ENCODE peak calls at places on chromosomes 16 and 17, in six cellular contexts. H is HL-60, A is astrocyte of the spinal cord, Z is thoracic aorta, S is RWPE2, T is GM23338. F is an unnamed sample.

GRCh38 chr16:89374393-89374948 is 115.9 kb downstream of the ANKRD11 start:
- DNase-seq in H (no peak), A (peak; percentile 61), Z (no peak), S (no peak), T (peak; percentile 79), F (no peak)

GRCh38 chr17:8846768-8847211 is 20.7 kb downstream of the PIK3R6 start:
- DNase-seq in H (peak; percentile 27), A (peak; percentile 15), Z (no peak), S (no peak), T (peak; percentile 82), F (peak; percentile 68)

GRCh38 chr16:17228048-17228707 is 242.6 kb downstream of the XYLT1 start:
- DNase-seq in H (no peak), A (no peak), Z (no peak), S (no peak), T (no peak), F (no peak)

GRCh38 chr16:2386990-2387389 is 42.3 kb upstream of the CCNF start:
- DNase-seq in H (no peak), A (no peak), Z (no peak), S (no peak), T (peak; percentile 90), F (no peak)

GRCh38 chr17:19812407-19812806 is 55.3 kb downstream of the ULK2 start:
- DNase-seq in H (no peak), A (no peak), Z (no peak), S (no peak), T (peak; percentile 15), F (peak; percentile 5)

GRCh38 chr17:40015005-40015997 is at the start of gene CSF3:
- DNase-seq in H (no peak), A (no peak), Z (no peak), S (no peak), T (no peak), F (peak; percentile 37)

GRCh38 chr16:1614226-1615102 is 2.3 kb downstream of the CRAMP1 start:
- DNase-seq in H (no peak), A (peak; percentile 37), Z (no peak), S (no peak), T (peak; percentile 65), F (peak; percentile 22)

GRCh38 chr17:57309479-57309878 is 53.2 kb downstream of the MSI2 start:
- DNase-seq in H (no peak), A (no peak), Z (no peak), S (no peak), T (no peak), F (no peak)

GRCh38 chr17:72336026-72336803 is 215.4 kb downstream of the SOX9 start:
- DNase-seq in H (no peak), A (peak; percentile 60), Z (no peak), S (no peak), T (peak; percentile 49), F (no peak)

GRCh38 chr17:44222112-44222869 is 2.8 kb upstream of the UBTF start:
- DNase-seq in H (no peak), A (peak; percentile 73), Z (no peak), S (peak; percentile 85), T (peak; percentile 86), F (peak; percentile 87)

GRCh38 chr17:75720656-75721462 is at the start of gene ITGB4:
- DNase-seq in H (peak; percentile 35), A (no peak), Z (no peak), S (peak; percentile 98), T (peak; percentile 93), F (no peak)

GRCh38 chr16:84243732-84244131 is 3.9 kb upstream of the KCNG4 start:
- DNase-seq in H (no peak), A (no peak), Z (no peak), S (no peak), T (no peak), F (no peak)

GRCh38 chr16:88264641-88265285 is 118.0 kb upstream of the ZNF469 start:
- DNase-seq in H (peak; percentile 40), A (peak; percentile 91), Z (peak; percentile 94), S (peak; percentile 99), T (peak; percentile 62), F (peak; percentile 91)

GRCh38 chr16:87713469-87714229 is 52.1 kb downstream of the KLHDC4 start:
- DNase-seq in H (no peak), A (no peak), Z (no peak), S (no peak), T (no peak), F (no peak)

GRCh38 chr17:27379863-27380533 is 76.2 kb upstream of the KSR1 start:
- DNase-seq in H (no peak), A (peak; percentile 64), Z (no peak), S (no peak), T (peak; percentile 18), F (peak; percentile 55)

GRCh38 chr16:609316-609715 is 19.4 kb downstream of the RAB40C start:
- DNase-seq in H (no peak), A (no peak), Z (no peak), S (no peak), T (no peak), F (no peak)

GRCh38 chr16:67959520-67959919 is 8.9 kb downstream of the SLC12A4 start:
- DNase-seq in H (no peak), A (no peak), Z (no peak), S (no peak), T (no peak), F (peak; percentile 77)

GRCh38 chr17:28777178-28777577 is 33.4 kb downstream of the TRAF4 start:
- DNase-seq in H (no peak), A (no peak), Z (no peak), S (no peak), T (no peak), F (no peak)

GRCh38 chr16:22012241-22012640 is 4.3 kb downstream of the MOSMO start:
- DNase-seq in H (no peak), A (no peak), Z (no peak), S (no peak), T (no peak), F (no peak)

GRCh38 chr16:68065716-68066305 is 19.4 kb upstream of the NFATC3 start:
- DNase-seq in H (no peak), A (peak; percentile 82), Z (no peak), S (no peak), T (no peak), F (peak; percentile 97)

GRCh38 chr17:82483836-82484235 is 25.3 kb downstream of the NARF start:
- DNase-seq in H (no peak), A (no peak), Z (no peak), S (no peak), T (no peak), F (no peak)

GRCh38 chr16:78789556-78789955 is 690.1 kb downstream of the WWOX start:
- DNase-seq in H (no peak), A (no peak), Z (no peak), S (no peak), T (no peak), F (no peak)

GRCh38 chr17:50141026-50141749 is 9.3 kb downstream of the PPP1R9B start:
- DNase-seq in H (no peak), A (no peak), Z (no peak), S (no peak), T (no peak), F (no peak)

GRCh38 chr16:25633549-25633948 is 58.2 kb upstream of the HS3ST4 start:
- DNase-seq in H (no peak), A (no peak), Z (no peak), S (no peak), T (no peak), F (no peak)

GRCh38 chr17:40879026-40879425 is 6.0 kb downstream of the KRT20 start:
- DNase-seq in H (no peak), A (no peak), Z (no peak), S (no peak), T (no peak), F (no peak)

GRCh38 chr17:57481901-57482300 is 225.6 kb downstream of the MSI2 start:
- DNase-seq in H (no peak), A (peak; percentile 98), Z (no peak), S (no peak), T (no peak), F (peak; percentile 100)

GRCh38 chr17:65290616-65291015 is 153.4 kb downstream of the RGS9 start:
- DNase-seq in H (no peak), A (no peak), Z (no peak), S (no peak), T (no peak), F (peak; percentile 21)

GRCh38 chr17:68182940-68183551 is 64.8 kb upstream of the AMZ2 start:
- DNase-seq in H (no peak), A (no peak), Z (no peak), S (no peak), T (peak; percentile 54), F (no peak)

GRCh38 chr17:52517176-52517575 is 358.7 kb upstream of the CA10 start:
- DNase-seq in H (no peak), A (no peak), Z (no peak), S (no peak), T (no peak), F (no peak)

GRCh38 chr17:52515927-52516326 is 357.4 kb upstream of the CA10 start:
- DNase-seq in H (no peak), A (no peak), Z (no peak), S (no peak), T (no peak), F (no peak)
- TF ChIP-seq CTCF in H (no peak), A (no peak), Z (no peak), S (no peak), T (no peak), F (no peak)

DNA sequence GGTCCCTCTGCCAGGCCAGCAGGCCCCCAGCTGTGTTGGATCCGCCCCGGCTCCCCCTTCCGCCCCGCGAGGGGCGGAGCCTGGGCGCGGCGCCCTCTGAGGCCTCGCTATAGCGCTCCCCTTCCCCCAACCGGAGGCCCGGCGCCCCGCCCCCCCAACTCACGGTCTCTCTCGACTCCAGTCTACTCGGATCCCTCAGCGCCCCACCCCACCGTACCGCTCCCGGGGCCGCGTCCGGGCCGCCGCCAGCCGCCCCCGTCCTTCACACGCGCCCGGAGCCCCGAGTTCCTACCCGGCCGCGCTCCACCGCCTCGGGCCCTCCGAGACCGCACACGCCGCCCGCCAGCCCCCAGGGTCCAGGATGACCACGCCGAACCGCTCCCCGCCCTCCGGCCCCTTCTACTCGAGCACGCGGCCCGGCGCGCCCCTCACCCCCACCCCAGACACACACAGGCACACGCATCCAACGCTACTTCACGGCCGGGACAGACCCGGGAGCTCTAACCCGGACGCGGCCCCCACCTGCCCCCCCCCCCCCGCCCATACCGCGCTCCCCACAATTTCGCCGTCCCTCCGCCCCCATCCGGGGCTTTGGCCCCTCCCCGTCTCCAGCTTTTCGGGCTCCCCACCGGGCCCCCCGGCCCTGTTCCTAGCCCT is 1.4 kb downstream of the PHF23 start:
- DNase-seq in H (no peak), A (peak; percentile 66), Z (no peak), S (no peak), T (peak; percentile 91), F (peak; percentile 54)
- H3K4me3 ChIP-seq in H (peak overlapping the region; percentile 63), A (peak overlapping the region; percentile 98), Z (peak overlapping the region; percentile 97), S (peak overlapping the region; percentile 60), T (peak overlapping the region; percentile 99), F (peak overlapping the region; percentile 89)

DNA sequence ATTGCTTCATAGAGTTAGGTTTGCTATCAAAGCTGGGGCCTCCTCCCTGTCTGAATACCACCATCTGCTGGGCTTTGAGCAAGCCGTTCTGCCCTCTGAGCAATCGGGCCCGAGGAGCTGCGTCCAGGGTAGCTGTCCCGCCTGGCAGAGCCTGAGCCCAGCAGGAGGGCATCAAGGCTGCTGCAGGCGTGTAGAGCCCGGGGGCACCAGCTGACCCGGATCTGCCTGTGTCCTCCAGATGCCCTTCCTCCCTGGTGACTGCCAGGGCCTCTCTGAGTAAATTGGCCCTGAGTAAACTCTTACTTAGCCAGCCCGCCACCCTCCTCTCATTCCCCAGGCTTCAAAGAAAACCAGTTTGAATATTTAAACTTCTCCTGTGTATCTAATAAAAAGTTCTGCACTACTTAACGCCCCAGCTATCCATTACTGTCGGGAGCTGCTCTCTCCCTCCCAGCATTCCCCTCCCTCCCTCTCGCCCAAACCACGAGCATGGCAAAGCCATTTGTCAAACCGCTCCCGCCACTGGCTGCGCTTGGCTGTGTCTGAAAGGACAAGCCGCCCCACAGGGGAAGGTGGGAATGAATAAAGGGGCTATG is 16.4 kb downstream of the CDK5RAP3 start:
- DNase-seq in H (no peak), A (no peak), Z (no peak), S (no peak), T (peak; percentile 53), F (no peak)
- TF ChIP-seq CTCF in H (no peak), A (no peak), Z (no peak), S (no peak), T (peak; percentile 2), F (no peak)

GRCh38 chr16:56606688-56607618 is 1.4 kb upstream of the MT2A start:
- DNase-seq in H (no peak), A (peak; percentile 97), Z (peak; percentile 77), S (peak; percentile 99), T (peak; percentile 40), F (peak; percentile 97)
- H3K4me3 ChIP-seq in H (no peak overlapping the region), A (peak overlapping the region; percentile 7), Z (peak overlapping the region; percentile 4), S (peak overlapping the region; percentile 2), T (peak overlapping the region; percentile 26), F (peak overlapping the region; percentile 46)